ENCODE peak calls at places on chromosome 21, in seven cellular contexts. R, G, F, O, C, N and L are unnamed samples.

GRCh38 chr21:15631342-15631741 is 98.4 kb upstream of the USP25 start:
- DNase-seq in N (no peak), C (no peak), O (no peak), R (peak), G (no peak), F (no peak), L (peak)

GRCh38 chr21:18178509-18178908 is 66.1 kb upstream of the CHODL start:
- DNase-seq in R (no peak), O (no peak), F (no peak), G (no peak), C (no peak), N (no peak), L (no peak)

GRCh38 chr21:41317458-41317857 is 857 bp downstream of the FAM3B start:
- DNase-seq in C (no peak), R (no peak), O (no peak), G (peak), F (no peak), N (no peak), L (no peak)

GRCh38 chr21:16589046-16589445 is 859.3 kb downstream of the USP25 start:
- DNase-seq in G (no peak), N (no peak), O (no peak), R (no peak), F (no peak), C (no peak), L (no peak)

GRCh38 chr21:14901482-14901958 is 163.3 kb downstream of the NRIP1 start:
- DNase-seq in C (no peak), G (no peak), F (no peak), N (no peak), O (no peak), R (peak), L (peak)

GRCh38 chr21:34511154-34511553 is 856 bp downstream of the KCNE1 start:
- DNase-seq in G (no peak), C (no peak), O (no peak), F (no peak), R (no peak), N (no peak), L (no peak)

GRCh38 chr21:27423073-27423472 is 456.2 kb upstream of the ADAMTS5 start:
- DNase-seq in O (no peak), C (no peak), N (no peak), G (peak), R (peak), F (no peak), L (peak)

GRCh38 chr21:34925597-34925996 is 123.5 kb downstream of the RUNX1 start:
- DNase-seq in O (no peak), R (no peak), F (no peak), C (no peak), N (no peak), G (no peak), L (no peak)

GRCh38 chr21:16071082-16071481 is 341.3 kb downstream of the USP25 start:
- DNase-seq in N (no peak), G (no peak), R (no peak), O (no peak), F (no peak), C (no peak), L (peak)

GRCh38 chr21:40640427-40640826 is 206.5 kb downstream of the DSCAM start:
- DNase-seq in R (no peak), N (no peak), C (no peak), G (no peak), O (no peak), F (no peak), L (no peak)

DNA sequence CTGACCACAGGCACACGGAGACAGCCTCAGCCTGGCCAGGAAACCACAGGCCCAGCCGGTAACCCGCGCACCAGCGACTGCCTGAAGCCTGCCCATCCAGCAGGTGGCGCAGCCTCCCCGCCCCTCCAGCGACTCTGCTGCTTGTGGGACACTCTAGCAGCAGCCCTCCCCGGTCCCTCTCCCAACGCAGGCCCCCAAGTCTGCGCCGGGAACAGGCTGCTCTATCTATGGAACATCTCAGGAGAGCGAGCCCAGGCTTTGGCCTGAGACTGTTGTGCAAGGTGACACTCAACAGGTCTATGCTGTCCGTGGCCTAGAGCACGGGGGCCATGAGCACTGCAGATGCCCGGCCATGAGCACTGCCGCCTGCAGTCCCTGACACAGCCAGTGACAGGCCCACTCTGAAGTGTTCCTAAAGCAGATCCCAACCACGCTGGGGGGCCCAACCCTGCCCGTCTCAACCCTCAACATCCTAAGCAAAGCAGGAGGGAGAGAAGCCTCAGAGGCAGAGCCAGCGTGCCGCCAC is 28.4 kb downstream of the WDR4 start:
- DNase-seq in O (peak), N (peak), G (peak), C (no peak), R (no peak), F (peak), L (no peak)
- TF ChIP-seq CTCF in O (peak), N (peak), G (peak), C (peak), R (peak), F (peak), L (peak)

DNA sequence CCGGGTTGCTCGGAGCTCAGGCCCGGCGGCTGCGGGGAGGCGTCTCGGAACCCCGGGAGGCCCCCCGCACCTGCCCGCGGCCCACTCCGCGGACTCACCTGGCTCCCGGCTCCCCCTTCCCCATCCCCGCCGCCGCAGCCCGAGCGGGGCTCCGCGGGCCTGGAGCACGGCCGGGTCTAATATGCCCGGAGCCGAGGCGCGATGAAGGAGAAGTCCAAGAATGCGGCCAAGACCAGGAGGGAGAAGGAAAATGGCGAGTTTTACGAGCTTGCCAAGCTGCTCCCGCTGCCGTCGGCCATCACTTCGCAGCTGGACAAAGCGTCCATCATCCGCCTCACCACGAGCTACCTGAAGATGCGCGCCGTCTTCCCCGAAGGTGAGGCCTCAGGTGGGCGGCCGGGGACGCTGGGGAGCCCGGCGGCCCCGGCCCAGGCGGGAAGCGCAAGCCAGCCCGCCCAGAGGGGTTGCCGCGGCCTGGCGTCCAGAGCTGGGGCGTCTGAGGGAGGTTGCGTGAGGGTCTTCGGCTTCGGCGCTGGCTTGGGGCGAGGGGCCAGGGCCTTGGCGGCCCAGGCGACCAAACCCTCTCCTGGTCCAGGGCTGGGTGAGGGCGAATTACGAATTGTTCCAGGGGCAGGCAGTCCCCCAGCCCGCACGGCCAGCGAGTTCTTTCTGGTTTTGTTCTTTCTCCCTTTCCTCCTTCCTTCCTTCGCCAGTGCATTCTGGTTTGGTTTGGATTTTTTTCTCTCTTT is 805 bp downstream of the SIM2 start:
- DNase-seq in R (no peak), C (no peak), F (no peak), N (no peak), G (no peak), O (peak), L (no peak)
- H3K4me3 ChIP-seq in R (peak), C (no peak), F (no peak), N (no peak), G (no peak), O (no peak), L (no peak)

GRCh38 chr21:32413697-32414578 is 1.4 kb downstream of the EVA1C start:
- DNase-seq in R (no peak), F (no peak), G (peak), C (no peak), N (no peak), O (no peak), L (peak)

GRCh38 chr21:32415999-32416398 is 3.5 kb downstream of the EVA1C start:
- DNase-seq in G (no peak), N (no peak), R (no peak), O (no peak), F (no peak), C (no peak), L (no peak)

GRCh38 chr21:32412998-32413504 is 545 bp downstream of the EVA1C start:
- DNase-seq in G (peak), F (no peak), R (no peak), O (no peak), C (no peak), N (no peak), L (peak)

GRCh38 chr21:32415451-32415850 is 2.9 kb downstream of the EVA1C start:
- DNase-seq in N (no peak), C (no peak), R (no peak), O (no peak), F (no peak), G (no peak), L (no peak)

DNA sequence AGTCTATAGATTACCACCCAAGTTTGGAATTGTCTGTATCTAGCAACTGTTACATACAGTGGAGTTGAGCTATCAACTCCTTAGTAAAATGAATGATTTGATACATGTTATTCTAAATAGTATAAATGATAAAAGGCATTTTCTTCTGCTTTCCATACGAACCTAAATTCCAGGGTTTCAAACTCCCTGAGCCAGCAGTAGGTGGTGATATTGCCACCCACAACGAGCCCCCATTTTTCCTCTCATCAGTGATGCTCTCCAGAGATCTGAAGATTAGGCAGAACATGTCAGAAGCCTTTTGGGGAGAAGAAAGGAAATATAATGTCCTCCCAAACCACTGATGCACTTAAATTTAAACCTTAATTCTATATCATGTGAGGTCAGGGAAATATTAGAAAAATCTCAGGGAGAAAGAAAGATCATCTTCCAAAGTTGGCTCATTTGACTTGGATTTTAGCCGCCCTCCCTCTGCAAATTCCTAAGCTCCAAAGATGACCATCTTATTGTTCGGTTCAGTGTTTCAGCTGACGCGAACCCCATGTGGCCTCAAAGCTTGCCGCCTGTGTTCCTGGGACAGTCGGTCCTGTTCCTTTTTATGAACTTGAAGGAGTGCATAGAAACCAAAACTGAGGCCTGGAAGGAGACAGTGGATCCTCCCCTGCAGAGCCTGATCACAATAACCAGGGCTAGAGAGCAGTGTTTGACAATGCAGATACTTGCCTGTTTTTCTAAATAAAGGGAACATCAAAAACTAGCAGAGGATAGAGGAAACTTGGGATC is 2.3 kb downstream of the EVA1C start:
- DNase-seq in O (no peak), C (no peak), F (no peak), G (no peak), N (no peak), R (peak), L (peak)
- TF ChIP-seq CTCF in O (peak), C (no peak), F (peak), G (peak), N (no peak), R (peak), L (peak)

GRCh38 chr21:39182484-39183271 is 573 bp downstream of the PSMG1 start:
- DNase-seq in C (peak), R (no peak), O (no peak), G (no peak), N (no peak), F (no peak), L (peak)

GRCh38 chr21:39180429-39181019 is 2.7 kb downstream of the PSMG1 start:
- DNase-seq in R (no peak), G (no peak), C (peak), N (no peak), F (peak), O (no peak), L (no peak)

GRCh38 chr21:39182016-39182415 is 1.2 kb downstream of the PSMG1 start:
- DNase-seq in N (no peak), C (peak), R (no peak), O (no peak), F (peak), G (no peak), L (no peak)

GRCh38 chr21:39183272-39184049 is at the start of gene PSMG1:
- DNase-seq in G (peak), C (peak), R (peak), F (peak), O (peak), N (peak), L (peak)

GRCh38 chr21:39181205-39181818 is 1.9 kb downstream of the PSMG1 start:
- DNase-seq in N (no peak), C (no peak), R (no peak), O (no peak), F (no peak), G (no peak), L (no peak)
- H3K4me3 ChIP-seq in N (peak), C (peak), R (no peak), O (peak), F (peak), G (no peak), L (no peak)

GRCh38 chr21:44738621-44739020 is 27.2 kb upstream of the TSPEAR start:
- DNase-seq in N (no peak), C (no peak), R (no peak), G (no peak), F (no peak), O (no peak), L (no peak)

GRCh38 chr21:44741921-44742320 is 30.5 kb upstream of the TSPEAR start:
- DNase-seq in R (no peak), N (no peak), O (no peak), F (no peak), C (no peak), G (no peak), L (no peak)

GRCh38 chr21:44739316-44739715 is 27.9 kb upstream of the TSPEAR start:
- DNase-seq in F (no peak), R (no peak), O (no peak), C (no peak), G (no peak), N (no peak), L (no peak)

GRCh38 chr21:44740721-44741120 is 29.3 kb upstream of the TSPEAR start:
- DNase-seq in R (no peak), G (no peak), C (no peak), F (no peak), N (no peak), O (no peak), L (no peak)

GRCh38 chr21:44742418-44743153 is 31.2 kb upstream of the TSPEAR start:
- DNase-seq in R (peak), F (peak), C (no peak), O (no peak), N (no peak), G (no peak), L (no peak)
- TF ChIP-seq CTCF in R (peak), F (peak), C (peak), O (no peak), N (no peak), G (no peak), L (peak)

GRCh38 chr21:25944082-25944481 is 209.3 kb downstream of the GABPA start:
- DNase-seq in G (no peak), O (no peak), R (no peak), C (no peak), F (no peak), N (no peak), L (no peak)
- H3K4me3 ChIP-seq in G (no peak), O (no peak), R (no peak), C (no peak), F (no peak), N (no peak), L (no peak)

GRCh38 chr21:38831526-38832467 is 26.1 kb downstream of the ETS2 start:
- DNase-seq in G (peak), F (no peak), N (peak), C (peak), O (no peak), R (peak), L (peak)

GRCh38 chr21:38832664-38833063 is 26.9 kb downstream of the ETS2 start:
- DNase-seq in N (no peak), C (no peak), F (no peak), O (no peak), G (no peak), R (no peak), L (no peak)

GRCh38 chr21:38834725-38835124 is 29.0 kb downstream of the ETS2 start:
- DNase-seq in N (no peak), R (no peak), O (no peak), F (no peak), G (no peak), C (no peak), L (no peak)

GRCh38 chr21:38830667-38831525 is 25.2 kb downstream of the ETS2 start:
- DNase-seq in N (peak), O (no peak), R (no peak), C (no peak), F (peak), G (no peak), L (no peak)

DNA sequence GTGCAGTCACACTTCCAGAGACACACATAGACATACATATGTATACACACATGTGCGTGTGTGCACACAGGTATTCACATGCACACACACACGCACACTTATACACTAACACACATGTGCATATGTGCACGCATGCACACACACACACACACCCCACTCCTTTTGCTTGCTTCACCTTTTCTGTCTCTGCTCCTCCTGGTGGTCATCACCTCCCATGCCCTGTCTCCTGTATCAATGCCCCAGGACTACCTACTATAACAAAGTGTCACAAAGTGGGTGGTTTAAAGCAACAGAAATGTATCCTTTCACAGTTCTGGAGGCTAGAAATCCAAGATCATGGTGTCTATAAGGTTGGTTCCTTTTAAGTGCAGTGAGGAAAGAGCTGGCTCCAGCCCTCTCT is 27.4 kb downstream of the ETS2 start:
- DNase-seq in N (no peak), O (peak), R (no peak), F (no peak), C (no peak), G (no peak), L (no peak)
- TF ChIP-seq CTCF in N (no peak), O (peak), R (no peak), F (no peak), C (no peak), G (no peak), L (no peak)

GRCh38 chr21:45972353-45972715 is 9.2 kb upstream of the COL6A1 start:
- DNase-seq in R (no peak), C (no peak), F (no peak), O (no peak), G (no peak), N (no peak), L (no peak)
- H3K4me3 ChIP-seq in R (no peak), C (no peak), F (no peak), O (no peak), G (no peak), N (no peak), L (no peak)

DNA sequence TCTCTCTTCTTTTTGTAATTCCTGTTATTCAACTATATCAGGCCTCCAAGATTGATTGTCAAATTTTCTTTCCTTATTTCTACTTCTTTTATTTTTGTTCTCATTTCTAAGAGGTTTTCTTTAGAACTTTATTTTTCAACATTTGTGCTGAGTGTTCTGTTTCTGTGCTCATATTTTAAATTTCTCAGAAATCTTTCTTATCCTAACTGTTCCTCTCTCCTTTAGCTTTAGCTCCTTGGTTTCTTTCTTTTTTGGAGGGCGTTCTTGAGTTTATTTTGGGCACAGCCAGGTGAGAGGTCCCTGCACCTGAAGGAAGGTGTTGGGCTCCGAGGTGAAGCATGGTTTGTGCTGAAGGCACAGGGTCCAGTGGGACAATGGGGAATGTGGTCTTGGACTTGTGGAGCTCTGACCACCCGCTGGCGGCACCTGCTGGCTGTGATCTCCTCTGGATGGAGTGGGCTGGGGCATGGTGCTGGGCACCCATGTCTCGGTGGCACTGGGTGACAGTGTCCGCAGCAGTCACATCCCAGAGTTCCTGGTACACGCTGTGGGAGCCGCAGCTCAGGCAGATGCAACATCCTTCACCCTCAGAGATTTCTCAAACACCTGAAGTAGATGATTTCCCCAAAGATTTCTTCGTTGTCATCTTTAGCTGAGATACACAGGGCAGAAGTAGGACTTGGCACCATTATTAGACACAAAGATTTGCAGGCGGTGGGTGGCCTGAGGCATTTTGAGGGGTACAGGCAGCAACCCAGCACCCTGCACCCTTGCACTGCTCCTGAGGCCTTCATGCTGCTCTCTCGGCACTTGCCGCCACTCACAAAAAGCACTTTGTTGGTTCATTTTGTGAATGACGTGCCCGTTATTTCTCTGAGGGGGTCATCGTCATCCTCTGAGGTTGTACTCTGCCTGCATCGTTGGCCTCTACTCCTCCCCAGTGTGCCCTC is 38.2 kb upstream of the DIP2A start:
- DNase-seq in C (no peak), F (no peak), N (no peak), O (no peak), G (no peak), R (no peak), L (no peak)
- TF ChIP-seq CTCF in C (no peak), F (no peak), N (no peak), O (no peak), G (no peak), R (no peak), L (no peak)

GRCh38 chr21:35991131-35991530 is 69.2 kb downstream of the SETD4 start:
- DNase-seq in O (no peak), G (no peak), C (no peak), F (no peak), N (no peak), R (no peak), L (no peak)
- H3K4me3 ChIP-seq in O (no peak), G (no peak), C (no peak), F (no peak), N (no peak), R (no peak), L (no peak)